ENCODE peak calls at places on chromosomes 4 and X, in five cellular contexts. U, J, F, G and N are unnamed samples.

GRCh38 chrX:133645251-133645650 is 230.0 kb upstream of the GPC4 start:
- DNase-seq in U (no peak), J (no peak), F (no peak), G (no peak), N (no peak)

GRCh38 chrX:26914232-26914631 is 548.9 kb downstream of the PPP4R3C start:
- DNase-seq in U (no peak), J (no peak), F (no peak), G (no peak), N (no peak)

GRCh38 chrX:38293741-38294140 is 33.6 kb downstream of the RPGR start:
- DNase-seq in U (no peak), J (no peak), F (peak; percentile 17), G (no peak), N (no peak)

GRCh38 chr4:100933628-100934027 is 413.7 kb downstream of the PPP3CA start:
- DNase-seq in U (no peak), J (no peak), F (no peak), G (no peak), N (peak; percentile 15)

GRCh38 chrX:118420462-118420861 is 74.6 kb downstream of the WDR44 start:
- DNase-seq in U (no peak), J (no peak), F (no peak), G (no peak), N (peak; percentile 46)

GRCh38 chr4:2251073-2251794 is 9.3 kb upstream of the HAUS3 start:
- DNase-seq in U (peak; percentile 8), J (peak; percentile 12), F (no peak), G (no peak), N (no peak)

GRCh38 chrX:12065251-12065650 is 73.0 kb upstream of the FRMPD4 start:
- DNase-seq in U (no peak), J (no peak), F (peak; percentile 73), G (no peak), N (peak; percentile 24)

GRCh38 chrX:44080083-44080482 is 106.9 kb upstream of the NDP start:
- DNase-seq in U (no peak), J (no peak), F (no peak), G (no peak), N (no peak)

DNA sequence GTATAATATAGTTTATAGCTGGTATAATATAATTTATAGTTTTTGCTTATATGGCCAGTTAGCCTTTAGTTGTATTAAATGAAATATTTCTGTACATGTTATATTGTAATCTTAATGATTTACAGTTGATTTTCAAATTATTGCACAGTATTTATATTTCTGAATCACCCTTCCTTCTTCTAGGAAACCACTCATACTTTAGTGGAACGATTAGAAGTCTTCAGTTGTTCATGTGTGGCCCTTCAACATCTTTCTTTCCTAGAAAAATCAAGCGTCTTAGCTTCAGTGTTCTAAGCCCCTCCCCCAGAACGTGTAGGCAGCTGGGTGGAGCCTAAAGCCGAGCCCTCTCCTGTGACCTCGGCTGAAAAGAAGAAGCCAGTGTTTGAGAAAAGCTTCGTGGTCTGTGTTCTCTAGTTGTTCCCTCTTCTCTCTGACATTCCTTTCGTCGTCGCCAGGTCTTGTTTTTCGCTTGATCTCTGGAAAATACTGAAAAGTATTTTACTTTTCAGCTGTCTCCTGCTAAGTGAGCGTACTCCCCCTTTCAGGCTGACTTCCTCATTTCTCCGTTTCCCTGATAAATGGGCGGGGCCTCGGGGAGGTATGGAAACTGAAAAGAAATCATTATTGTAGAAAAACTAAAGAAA is at the start of gene C4orf33:
- DNase-seq in U (peak; percentile 53), J (peak; percentile 69), F (peak; percentile 66), G (peak; percentile 67), N (peak; percentile 68)
- H3K27ac ChIP-seq in U (peak within 1 kb of the TSS; percentile 89), J (peak within 1 kb of the TSS; percentile 86), F (peak within 1 kb of the TSS; percentile 49), G (peak within 1 kb of the TSS; percentile 93), N (peak within 1 kb of the TSS; percentile 81)

DNA sequence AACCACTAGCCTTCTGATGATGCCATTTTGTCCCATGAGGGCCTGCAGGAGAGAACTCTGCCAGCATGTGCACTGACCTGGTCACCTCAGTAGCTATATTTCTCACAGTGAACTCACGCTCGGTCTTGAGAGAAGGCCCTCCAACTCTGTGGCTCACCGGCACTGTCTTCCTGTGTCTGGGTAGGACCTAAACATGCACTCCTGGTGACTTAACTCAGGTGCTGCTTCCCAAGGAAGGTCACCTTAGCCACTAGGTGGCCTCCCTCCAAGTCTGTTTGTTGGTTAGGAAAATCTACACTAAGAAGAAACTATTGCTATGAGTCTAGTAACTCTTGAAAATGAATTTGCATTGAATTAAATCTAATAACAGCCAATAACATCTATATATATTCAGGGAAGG is 24.8 kb downstream of the TLR10 start:
- DNase-seq in U (no peak), J (peak; percentile 18), F (peak; percentile 59), G (no peak), N (no peak)
- TF ChIP-seq CTCF in U (no peak), J (peak; percentile 37), F (peak; percentile 64), G (peak; percentile 56), N (peak; percentile 52)

DNA sequence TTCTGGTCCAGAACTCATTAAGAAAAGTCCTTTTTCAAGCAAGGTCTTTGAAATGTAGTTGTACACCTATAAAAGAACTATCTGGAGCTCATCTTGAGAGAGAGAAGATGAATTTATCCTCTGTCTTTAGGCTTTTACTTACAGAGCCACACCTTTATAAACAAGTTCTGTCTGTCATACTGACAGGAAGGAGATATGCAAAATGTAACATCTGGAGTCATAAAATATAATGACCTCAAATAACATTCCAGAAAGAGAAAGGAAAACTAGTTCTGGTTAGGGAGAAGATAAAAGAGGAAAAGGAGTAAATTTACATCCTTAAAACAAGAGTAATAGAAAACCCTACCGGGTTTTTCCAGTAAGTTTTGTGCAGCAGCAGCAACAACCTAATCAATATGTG is 1.3 kb downstream of the INPP4B start:
- DNase-seq in U (no peak), J (no peak), F (peak; percentile 31), G (no peak), N (no peak)
- H3K4me3 ChIP-seq in U (no peak overlapping the region), J (no peak overlapping the region), F (peak overlapping the region; percentile 92), G (no peak overlapping the region), N (no peak overlapping the region)

GRCh38 chrX:36684053-36684452 is 324.1 kb upstream of the FAM47C start:
- DNase-seq in U (no peak), J (no peak), F (peak; percentile 5), G (no peak), N (no peak)
- H3K27ac ChIP-seq in U (no peak overlapping the region), J (no peak overlapping the region), F (no peak overlapping the region), G (no peak overlapping the region), N (no peak overlapping the region)

GRCh38 chrX:111244238-111244750 is 26.0 kb downstream of the CAPN6 start:
- DNase-seq in U (no peak), J (no peak), F (peak; percentile 10), G (no peak), N (peak; percentile 3)
- TF ChIP-seq CTCF in U (no peak), J (peak; percentile 34), F (peak; percentile 60), G (peak; percentile 60), N (peak; percentile 37)

DNA sequence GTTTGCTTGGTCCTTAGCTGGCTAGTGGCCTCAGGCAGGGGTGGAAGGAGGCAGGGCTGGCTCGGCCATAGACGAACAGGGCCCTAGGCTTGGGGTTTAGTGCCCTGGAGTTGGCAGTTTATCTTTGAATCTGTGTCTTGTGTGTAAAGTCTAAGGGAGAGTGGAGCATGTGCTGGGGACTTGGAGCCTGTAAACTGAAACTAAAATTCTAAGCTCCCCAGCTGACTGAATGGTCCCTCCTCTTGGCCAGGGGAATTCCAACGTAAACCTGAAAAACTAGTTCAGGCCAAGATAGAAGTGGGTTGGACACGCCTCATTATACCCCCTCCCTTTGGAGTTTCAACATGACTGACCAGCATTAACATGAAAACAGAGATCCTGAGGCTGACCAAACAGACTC is 46.1 kb upstream of the GPR78 start:
- DNase-seq in U (no peak), J (peak; percentile 74), F (peak; percentile 92), G (no peak), N (peak; percentile 33)
- H3K4me3 ChIP-seq in U (no peak overlapping the region), J (no peak overlapping the region), F (peak overlapping the region; percentile 45), G (no peak overlapping the region), N (no peak overlapping the region)